ENCODE peak calls at places on chromosomes 12 and 14, in six cellular contexts. H, O, T, G, E and Q are unnamed samples.

GRCh38 chr12:124610629-124611558 is 43.5 kb upstream of the NCOR2 start:
- DNase-seq in T (no peak), G (no peak), E (no peak), H (no peak), O (no peak), Q (no peak)

GRCh38 chr12:66352197-66352596 is 49.9 kb downstream of the HELB start:
- DNase-seq in E (no peak), T (no peak), H (no peak), O (peak; percentile 54), G (no peak), Q (no peak)

GRCh38 chr14:104950021-104950420 is 25.3 kb downstream of the PLD4 start:
- DNase-seq in O (no peak), G (no peak), E (no peak), H (no peak), T (no peak), Q (no peak)

GRCh38 chr12:54262403-54262925 is 17.5 kb downstream of the CBX5 start:
- DNase-seq in H (no peak), O (peak; percentile 56), T (no peak), E (no peak), G (no peak), Q (no peak)

GRCh38 chr14:53529519-53529918 is 376.4 kb upstream of the DDHD1 start:
- DNase-seq in E (no peak), O (peak; percentile 19), T (no peak), G (no peak), H (no peak), Q (no peak)

GRCh38 chr12:26010293-26010821 is 51.9 kb downstream of the RASSF8 start:
- DNase-seq in O (peak; percentile 24), E (no peak), G (no peak), T (no peak), H (no peak), Q (no peak)

GRCh38 chr12:16913832-16914490 is 308.0 kb upstream of the LMO3 start:
- DNase-seq in H (no peak), O (peak; percentile 76), E (no peak), G (no peak), T (no peak), Q (no peak)

GRCh38 chr12:7832059-7832696 is 40.5 kb downstream of the SLC2A14 start:
- DNase-seq in E (peak; percentile 18), G (peak; percentile 7), T (no peak), O (peak; percentile 47), H (no peak), Q (no peak)

GRCh38 chr12:6443361-6443983 is 1.3 kb upstream of the CD27 start:
- DNase-seq in E (no peak), T (no peak), H (no peak), G (no peak), O (no peak), Q (no peak)

GRCh38 chr12:33431648-33432047 is 8.0 kb downstream of the SYT10 start:
- DNase-seq in G (no peak), E (no peak), O (no peak), T (no peak), H (no peak), Q (no peak)

GRCh38 chr12:50103767-50104321 is at the start of gene GPD1:
- DNase-seq in T (no peak), E (no peak), H (no peak), G (peak; percentile 79), O (peak; percentile 72), Q (no peak)

GRCh38 chr12:49703647-49704137 is 3.5 kb downstream of the FMNL3 start:
- DNase-seq in G (no peak), T (peak; percentile 35), O (peak; percentile 26), E (peak; percentile 8), H (no peak), Q (peak; percentile 71)

GRCh38 chr12:120710805-120711296 is 593 bp downstream of the UNC119B start:
- DNase-seq in T (no peak), H (no peak), G (no peak), E (no peak), O (peak; percentile 17), Q (peak; percentile 65)

GRCh38 chr14:104967414-104968152 is 10.6 kb downstream of the AHNAK2 start:
- DNase-seq in O (peak; percentile 77), E (no peak), H (peak; percentile 55), T (no peak), G (no peak), Q (no peak)

GRCh38 chr12:101779626-101780025 is 40.4 kb upstream of the SYCP3 start:
- DNase-seq in T (no peak), G (no peak), O (no peak), H (no peak), E (no peak), Q (no peak)

GRCh38 chr12:23949212-23950010 is at the start of gene SOX5:
- DNase-seq in G (peak; percentile 72), T (no peak), E (no peak), H (no peak), O (no peak), Q (no peak)

GRCh38 chr12:104419717-104420116 is 37.0 kb upstream of the CHST11 start:
- DNase-seq in O (no peak), E (no peak), H (no peak), G (no peak), T (no peak), Q (no peak)

GRCh38 chr14:101196795-101197590 is 293.5 kb upstream of the RTL1 start:
- DNase-seq in T (no peak), G (no peak), E (no peak), H (no peak), O (no peak), Q (no peak)

GRCh38 chr12:132827763-132828703 is 636 bp downstream of the GOLGA3 start:
- DNase-seq in H (no peak), O (peak; percentile 75), E (no peak), G (no peak), T (no peak), Q (no peak)

GRCh38 chr12:121400332-121401139 is 618 bp downstream of the RNF34 start:
- DNase-seq in T (peak; percentile 30), E (peak; percentile 79), O (peak; percentile 80), G (peak; percentile 30), H (no peak), Q (peak; percentile 39)

GRCh38 chr14:77105554-77105953 is 7.5 kb downstream of the CIPC start:
- DNase-seq in G (no peak), E (no peak), T (no peak), H (no peak), O (no peak), Q (no peak)

GRCh38 chr14:71187633-71188356 is 280.5 kb downstream of the PCNX1 start:
- DNase-seq in T (no peak), H (no peak), O (no peak), G (no peak), E (no peak), Q (no peak)

GRCh38 chr14:94780536-94781404 is 10.9 kb upstream of the GSC start:
- DNase-seq in H (no peak), E (no peak), T (no peak), O (no peak), G (no peak), Q (no peak)

GRCh38 chr12:123118397-123118945 is 32.4 kb downstream of the PITPNM2 start:
- DNase-seq in T (no peak), H (no peak), G (peak; percentile 82), O (no peak), E (no peak), Q (no peak)

GRCh38 chr14:49512147-49512551 is 74.0 kb downstream of the RPS29 start:
- DNase-seq in T (no peak), G (no peak), E (no peak), H (no peak), O (peak; percentile 91), Q (no peak)

GRCh38 chr12:132066345-132066685 is 77.8 kb downstream of the DDX51 start:
- DNase-seq in T (no peak), O (no peak), H (no peak), G (no peak), E (peak; percentile 42), Q (no peak)